ENCODE peak calls at places on chromosomes 2 and 18, in six cellular contexts. I is stimulated activated CD8-positive, alpha-beta memory T cell treated with anti-CD3 and anti-CD28 coated beads, Interleukin-12 subunit alpha, Interleukin-12 subunit beta, amount 100 ng/mL, for 1 hour; K is GM19239; C is cardiac fibroblast; P is nucleus accumbens; Q is Caco-2. F is an unnamed sample.

GRCh38 chr2:189350515-189351209 is 90.6 kb upstream of the WDR75 start:
- DNase-seq in P (no peak), K (no peak), Q (no peak), C (peak; percentile 95), I (no peak), F (no peak)

GRCh38 chr2:101063753-101064502 is 61.8 kb downstream of the RPL31 start:
- DNase-seq in I (no peak), K (no peak), C (peak; percentile 73), Q (no peak), P (no peak), F (no peak)

GRCh38 chr18:45403341-45404049 is 211.8 kb upstream of the SLC14A2 start:
- DNase-seq in Q (no peak), P (no peak), I (no peak), K (no peak), C (no peak), F (no peak)

GRCh38 chr2:38268691-38269309 is 108.3 kb downstream of the ATL2 start:
- DNase-seq in I (no peak), C (peak; percentile 26), Q (no peak), K (no peak), P (no peak), F (no peak)

GRCh38 chr18:3449702-3450357 is at the start of gene TGIF1:
- DNase-seq in Q (peak; percentile 85), I (peak; percentile 15), C (peak; percentile 85), P (no peak), K (no peak), F (no peak)

GRCh38 chr2:45505138-45505537 is 105.9 kb downstream of the SRBD1 start:
- DNase-seq in K (no peak), C (no peak), P (no peak), Q (no peak), I (no peak), F (no peak)

GRCh38 chr2:207039225-207039624 is 99.9 kb downstream of the CPO start:
- DNase-seq in I (no peak), K (no peak), C (no peak), P (no peak), Q (no peak), F (no peak)

GRCh38 chr2:189751080-189751658 is 11.4 kb downstream of the OSGEPL1 start:
- DNase-seq in Q (peak; percentile 53), C (peak; percentile 55), K (no peak), P (no peak), I (no peak), F (peak; percentile 4)

GRCh38 chr2:145230546-145230945 is 710.6 kb upstream of the ZEB2 start:
- DNase-seq in P (no peak), K (no peak), Q (no peak), C (no peak), I (no peak), F (no peak)

GRCh38 chr2:735670-736218 is 58.5 kb upstream of the TMEM18 start:
- DNase-seq in P (no peak), Q (no peak), K (no peak), C (no peak), I (no peak), F (no peak)

GRCh38 chr2:65574911-65575444 is 142.6 kb upstream of the SPRED2 start:
- DNase-seq in K (no peak), C (no peak), P (no peak), Q (no peak), I (no peak), F (no peak)

F was measured in CMK.